ENCODE peak calls at places on chromosome 13, in five cellular contexts. L is NCI-H2107, Y is activated gamma-delta T cell treated with Interleukin-2 at 50 U/mL for 16 hours, S is iPS DF 6.9, J is ascending aorta. Z is an unnamed sample.

GRCh38 chr13:25109341-25109740 is 13.4 kb downstream of the PABPC3 start:
- DNase-seq in L (no peak), Y (no peak), S (no peak), J (no peak), Z (no peak)

GRCh38 chr13:75010941-75011340 is 471.0 kb downstream of the TBC1D4 start:
- DNase-seq in L (no peak), Y (no peak), S (no peak), J (no peak), Z (no peak)

GRCh38 chr13:101447852-101448251 is 4.6 kb upstream of the ITGBL1 start:
- DNase-seq in L (no peak), Y (no peak), S (no peak), J (no peak), Z (no peak)

GRCh38 chr13:30340367-30341184 is 33.2 kb upstream of the KATNAL1 start:
- DNase-seq in L (no peak), Y (no peak), S (no peak), J (peak; percentile 38), Z (no peak)

GRCh38 chr13:51721485-51721884 is 82.5 kb downstream of the DHRS12 start:
- DNase-seq in L (no peak), Y (no peak), S (no peak), J (no peak), Z (no peak)

GRCh38 chr13:30429721-30430694 is 7.7 kb downstream of the UBE2L5 start:
- DNase-seq in L (no peak), Y (no peak), S (no peak), J (no peak), Z (no peak)

GRCh38 chr13:48547663-48548092 is 14.8 kb upstream of the RCBTB2 start:
- DNase-seq in L (no peak), Y (no peak), S (no peak), J (no peak), Z (no peak)

GRCh38 chr13:104831823-104832222 is 1703.6 kb downstream of the EFNB2 start:
- DNase-seq in L (no peak), Y (no peak), S (no peak), J (no peak), Z (no peak)

GRCh38 chr13:89900104-89900760 is 1447.3 kb upstream of the MIR17HG start:
- DNase-seq in L (no peak), Y (no peak), S (no peak), J (no peak), Z (no peak)

GRCh38 chr13:29746167-29746677 is 104.2 kb downstream of the UBL3 start:
- DNase-seq in L (no peak), Y (no peak), S (no peak), J (no peak), Z (no peak)

GRCh38 chr13:106570354-106570822 is 2.5 kb upstream of the ARGLU1 start:
- DNase-seq in L (no peak), Y (peak; percentile 53), S (peak; percentile 73), J (peak; percentile 36), Z (peak; percentile 67)

GRCh38 chr13:46507978-46508377 is 45.0 kb upstream of the LRCH1 start:
- DNase-seq in L (no peak), Y (no peak), S (no peak), J (no peak), Z (no peak)

GRCh38 chr13:33787051-33787591 is 30.8 kb upstream of the RFC3 start:
- DNase-seq in L (no peak), Y (no peak), S (no peak), J (no peak), Z (no peak)

GRCh38 chr13:100163375-100163774 is 74.5 kb downstream of the PCCA start:
- DNase-seq in L (no peak), Y (no peak), S (no peak), J (no peak), Z (no peak)

GRCh38 chr13:102903659-102904407 is 58.0 kb downstream of the ERCC5 start:
- DNase-seq in L (no peak), Y (no peak), S (peak; percentile 2), J (no peak), Z (no peak)

GRCh38 chr13:107835339-107836018 is 379.9 kb downstream of the LIG4 start:
- DNase-seq in L (no peak), Y (no peak), S (no peak), J (no peak), Z (no peak)

GRCh38 chr13:76991796-76992547 is at the start of gene CLN5:
- DNase-seq in L (peak; percentile 76), Y (peak; percentile 91), S (no peak), J (peak; percentile 82), Z (peak; percentile 98)

GRCh38 chr13:69324109-69324886 is 783.3 kb upstream of the ATXN8OS start:
- DNase-seq in L (no peak), Y (no peak), S (no peak), J (no peak), Z (no peak)

GRCh38 chr13:112943309-112944125 is 25.5 kb upstream of the MCF2L start:
- DNase-seq in L (no peak), Y (no peak), S (no peak), J (no peak), Z (no peak)

GRCh38 chr13:83691966-83692365 is 190.3 kb downstream of the SLITRK1 start:
- DNase-seq in L (no peak), Y (no peak), S (no peak), J (no peak), Z (no peak)

GRCh38 chr13:39379118-39379517 is 223.9 kb downstream of the LHFPL6 start:
- DNase-seq in L (no peak), Y (no peak), S (no peak), J (no peak), Z (no peak)

GRCh38 chr13:111559612-111560423 is 239.4 kb downstream of the TEX29 start:
- DNase-seq in L (no peak), Y (no peak), S (no peak), J (no peak), Z (no peak)

GRCh38 chr13:63408227-63409202 is 1992.9 kb upstream of the PCDH20 start:
- DNase-seq in L (no peak), Y (no peak), S (no peak), J (no peak), Z (no peak)

Z was measured in Peyer's patch.